ENCODE peak calls at places on chromosome 20, in eight cellular contexts. N is Caki2; S is stimulated activated CD8-positive, alpha-beta memory T cell treated with anti-CD3 and anti-CD28 coated beads, Interleukin-2, amount 100 ng/mL, for 1 hour; A is anterior cingulate cortex; Q is non-pigmented ciliary epithelial cell; M is T-helper 17 cell; D is stimulated activated naive CD8-positive, alpha-beta T cell treated with anti-CD3 and anti-CD28 coated beads, Interleukin-15, amount 100 ng/mL, for 72 hours; H is BJ. Y is an unnamed sample.

GRCh38 chr20:53565254-53565653 is 28.4 kb downstream of the ZNF217 start:
- DNase-seq in N (no peak), S (no peak), A (no peak), Q (no peak), M (no peak), D (no peak), H (no peak), Y (no peak)

GRCh38 chr20:41958391-41958790 is 340.2 kb upstream of the CHD6 start:
- DNase-seq in N (no peak), S (no peak), A (no peak), Q (no peak), M (no peak), D (no peak), H (no peak), Y (no peak)

GRCh38 chr20:36030143-36030542 is 61.8 kb downstream of the CNBD2 start:
- DNase-seq in N (no peak), S (no peak), A (no peak), Q (no peak), M (no peak), D (no peak), H (no peak), Y (no peak)

GRCh38 chr20:25058051-25058796 is at the start of gene ACSS1:
- DNase-seq in N (peak; percentile 56), S (peak; percentile 43), A (peak; percentile 60), Q (no peak), M (peak; percentile 69), D (peak; percentile 81), H (no peak), Y (peak; percentile 80)

GRCh38 chr20:45181639-45182038 is 6.9 kb downstream of the PI3 start:
- DNase-seq in N (no peak), S (no peak), A (no peak), Q (no peak), M (no peak), D (no peak), H (no peak), Y (no peak)

GRCh38 chr20:24489631-24490260 is 20.3 kb downstream of the SYNDIG1 start:
- DNase-seq in N (no peak), S (no peak), A (no peak), Q (no peak), M (no peak), D (no peak), H (no peak), Y (no peak)

GRCh38 chr20:58618694-58619540 is 32.2 kb upstream of the STX16 start:
- DNase-seq in N (no peak), S (no peak), A (no peak), Q (peak; percentile 40), M (no peak), D (no peak), H (no peak), Y (no peak)

GRCh38 chr20:25225642-25226432 is 22.0 kb upstream of the PYGB start:
- DNase-seq in N (no peak), S (no peak), A (no peak), Q (no peak), M (no peak), D (no peak), H (no peak), Y (no peak)

GRCh38 chr20:3172933-3173581 is at the start of gene LZTS3:
- DNase-seq in N (peak; percentile 58), S (peak; percentile 74), A (peak; percentile 57), Q (no peak), M (peak; percentile 89), D (peak; percentile 83), H (no peak), Y (peak; percentile 79)

GRCh38 chr20:48616481-48616880 is 211.3 kb downstream of the PREX1 start:
- DNase-seq in N (no peak), S (no peak), A (no peak), Q (no peak), M (no peak), D (no peak), H (no peak), Y (no peak)

GRCh38 chr20:57851025-57851682 is 141.3 kb upstream of the PMEPA1 start:
- DNase-seq in N (no peak), S (no peak), A (no peak), Q (no peak), M (no peak), D (no peak), H (no peak), Y (no peak)

GRCh38 chr20:64069614-64070243 is 6.7 kb downstream of the TCEA2 start:
- DNase-seq in N (peak; percentile 49), S (no peak), A (no peak), Q (no peak), M (no peak), D (no peak), H (no peak), Y (no peak)

GRCh38 chr20:44642203-44643153 is 9.0 kb downstream of the ADA start:
- DNase-seq in N (peak; percentile 96), S (no peak), A (peak; percentile 58), Q (peak; percentile 70), M (no peak), D (peak; percentile 26), H (no peak), Y (no peak)

GRCh38 chr20:50792708-50793574 is 1.9 kb upstream of the BCAS4 start:
- DNase-seq in N (no peak), S (no peak), A (no peak), Q (no peak), M (no peak), D (no peak), H (no peak), Y (no peak)

GRCh38 chr20:6665621-6666345 is 101.7 kb upstream of the BMP2 start:
- DNase-seq in N (peak; percentile 12), S (no peak), A (no peak), Q (no peak), M (no peak), D (no peak), H (no peak), Y (no peak)

GRCh38 chr20:607476-607875 is 2.6 kb downstream of the TCF15 start:
- DNase-seq in N (no peak), S (no peak), A (no peak), Q (no peak), M (no peak), D (no peak), H (no peak), Y (no peak)

GRCh38 chr20:21110811-21111210 is 4.7 kb upstream of the LINC00237 start:
- DNase-seq in N (no peak), S (no peak), A (no peak), Q (no peak), M (no peak), D (no peak), H (no peak), Y (no peak)

GRCh38 chr20:24772667-24773066 is 176.4 kb upstream of the CST7 start:
- DNase-seq in N (no peak), S (no peak), A (no peak), Q (no peak), M (no peak), D (no peak), H (no peak), Y (no peak)

GRCh38 chr20:46787986-46788762 is 78.7 kb downstream of the SLC2A10 start:
- DNase-seq in N (no peak), S (no peak), A (no peak), Q (no peak), M (no peak), D (no peak), H (no peak), Y (no peak)

GRCh38 chr20:54166987-54167662 is 6.7 kb downstream of the CYP24A1 start:
- DNase-seq in N (no peak), S (no peak), A (no peak), Q (no peak), M (no peak), D (no peak), H (no peak), Y (no peak)

GRCh38 chr20:62258499-62259293 is 20.4 kb downstream of the OSBPL2 start:
- DNase-seq in N (no peak), S (no peak), A (no peak), Q (peak; percentile 45), M (no peak), D (no peak), H (peak; percentile 44), Y (no peak)

GRCh38 chr20:973785-974194 is 28.3 kb downstream of the RSPO4 start:
- DNase-seq in N (peak; percentile 52), S (no peak), A (no peak), Q (no peak), M (no peak), D (peak; percentile 56), H (peak; percentile 9), Y (no peak)

Y was measured in frontal cortex.